ENCODE peak calls at places on chromosomes 6 and 20, in four cellular contexts. X, G, Z and Q are unnamed samples.

GRCh38 chr20:19886666-19887288 is 128.7 kb downstream of the RIN2 start:
- DNase-seq in X (peak; percentile 56), G (no peak), Z (peak; percentile 67), Q (no peak)

GRCh38 chr6:112909781-112910180 is 562.7 kb downstream of the RFPL4B start:
- DNase-seq in G (no peak), Z (no peak), X (peak; percentile 3), Q (no peak)

GRCh38 chr6:20366082-20366834 is 35.4 kb upstream of the E2F3 start:
- DNase-seq in X (no peak), G (peak; percentile 22), Z (no peak), Q (no peak)

GRCh38 chr20:10658051-10658823 is 15.6 kb downstream of the JAG1 start:
- DNase-seq in Z (no peak), G (no peak), X (no peak), Q (peak; percentile 62)

GRCh38 chr6:753486-753885 is 60.5 kb upstream of the EXOC2 start:
- DNase-seq in X (no peak), G (no peak), Z (no peak), Q (no peak)

GRCh38 chr6:33717857-33718552 is 6.5 kb upstream of the UQCC2 start:
- DNase-seq in G (no peak), Z (no peak), X (no peak), Q (peak; percentile 79)

GRCh38 chr20:47358672-47359532 is 2.4 kb upstream of the ZMYND8 start:
- DNase-seq in X (peak; percentile 90), G (peak; percentile 91), Z (peak; percentile 32), Q (peak; percentile 94)

GRCh38 chr6:3176562-3177355 is 19.4 kb upstream of the TUBB2A start:
- DNase-seq in Z (peak; percentile 57), X (peak; percentile 98), G (peak; percentile 43), Q (no peak)

GRCh38 chr20:39269031-39269461 is 306.9 kb downstream of the DHX35 start:
- DNase-seq in X (peak; percentile 3), G (peak; percentile 24), Z (peak; percentile 51), Q (peak; percentile 70)

GRCh38 chr6:40330301-40330721 is 256.9 kb downstream of the LRFN2 start:
- DNase-seq in G (no peak), X (no peak), Z (no peak), Q (no peak)

GRCh38 chr6:95087394-95088097 is 489.8 kb upstream of the MANEA start:
- DNase-seq in X (peak; percentile 94), G (no peak), Z (no peak), Q (no peak)

GRCh38 chr6:157232161-157232895 is 91.0 kb downstream of the TMEM242 start:
- DNase-seq in X (no peak), G (no peak), Z (no peak), Q (peak; percentile 57)

GRCh38 chr6:13943943-13944342 is 19.2 kb downstream of the RNF182 start:
- DNase-seq in X (no peak), G (no peak), Z (no peak), Q (no peak)

GRCh38 chr20:52340036-52340634 is 148.6 kb upstream of the ZFP64 start:
- DNase-seq in X (no peak), Z (peak; percentile 3), G (no peak), Q (no peak)

GRCh38 chr6:117908246-117909107 is 1.4 kb downstream of the SLC35F1 start:
- DNase-seq in X (no peak), Z (no peak), G (no peak), Q (no peak)

GRCh38 chr6:44701038-44701636 is 313.6 kb downstream of the CDC5L start:
- DNase-seq in X (no peak), G (no peak), Z (no peak), Q (no peak)

GRCh38 chr6:15522856-15523529 is 139.8 kb downstream of the DTNBP1 start:
- DNase-seq in X (no peak), G (no peak), Z (no peak), Q (peak; percentile 34)

GRCh38 chr6:6384520-6384919 is 64.1 kb upstream of the F13A1 start:
- DNase-seq in G (no peak), X (no peak), Z (no peak), Q (no peak)

GRCh38 chr6:93581371-93581770 is 162.0 kb upstream of the EPHA7 start:
- DNase-seq in Z (no peak), G (no peak), X (no peak), Q (no peak)

GRCh38 chr6:117601811-117602150 is 530 bp downstream of the GOPC start:
- DNase-seq in X (no peak), G (peak; percentile 25), Z (no peak), Q (no peak)

GRCh38 chr6:128068110-128068460 is 167.2 kb upstream of the THEMIS start:
- DNase-seq in Z (no peak), X (no peak), G (no peak), Q (no peak)

DNA sequence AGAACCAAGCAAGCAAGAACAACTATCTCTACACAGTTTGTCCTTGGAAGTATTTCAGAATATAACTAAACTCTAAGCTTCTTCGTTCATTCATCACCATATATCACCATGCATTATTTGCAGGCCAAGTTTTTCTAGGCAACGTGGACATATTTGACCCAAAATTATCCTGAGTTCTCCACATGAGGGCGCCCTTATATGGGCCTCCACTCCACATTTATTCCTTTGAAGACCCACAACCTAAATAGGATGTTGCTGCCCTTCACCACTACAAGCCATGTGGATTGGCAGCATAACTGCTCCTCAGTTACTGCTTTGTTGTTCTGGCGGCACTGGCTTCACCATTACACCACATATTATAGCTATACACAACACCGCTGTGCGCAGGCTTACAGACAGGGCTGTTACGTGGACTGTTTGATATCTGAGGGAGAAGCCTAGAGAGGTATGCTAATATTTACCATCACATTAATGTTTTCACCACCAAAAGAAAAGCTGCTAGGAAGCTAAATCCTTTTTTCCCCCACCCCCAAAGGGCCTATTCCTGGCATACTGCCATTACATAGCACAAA is 411.8 kb downstream of the C6orf118 start:
- DNase-seq in X (no peak), G (no peak), Z (no peak), Q (no peak)
- TF ChIP-seq CTCF in X (no peak), G (no peak), Z (no peak), Q (no peak)

GRCh38 chr6:24923885-24924401 is 11.8 kb downstream of the RIPOR2 start:
- DNase-seq in G (no peak), Z (no peak), X (no peak), Q (no peak)
- H3K4me1 ChIP-seq in G (peaks cover 11% of the 10 kb centered on the region), Z (no peaks in the 10 kb centered on the region), X (peaks cover 14% of the 10 kb centered on the region), Q (peaks cover 20% of the 10 kb centered on the region)

DNA sequence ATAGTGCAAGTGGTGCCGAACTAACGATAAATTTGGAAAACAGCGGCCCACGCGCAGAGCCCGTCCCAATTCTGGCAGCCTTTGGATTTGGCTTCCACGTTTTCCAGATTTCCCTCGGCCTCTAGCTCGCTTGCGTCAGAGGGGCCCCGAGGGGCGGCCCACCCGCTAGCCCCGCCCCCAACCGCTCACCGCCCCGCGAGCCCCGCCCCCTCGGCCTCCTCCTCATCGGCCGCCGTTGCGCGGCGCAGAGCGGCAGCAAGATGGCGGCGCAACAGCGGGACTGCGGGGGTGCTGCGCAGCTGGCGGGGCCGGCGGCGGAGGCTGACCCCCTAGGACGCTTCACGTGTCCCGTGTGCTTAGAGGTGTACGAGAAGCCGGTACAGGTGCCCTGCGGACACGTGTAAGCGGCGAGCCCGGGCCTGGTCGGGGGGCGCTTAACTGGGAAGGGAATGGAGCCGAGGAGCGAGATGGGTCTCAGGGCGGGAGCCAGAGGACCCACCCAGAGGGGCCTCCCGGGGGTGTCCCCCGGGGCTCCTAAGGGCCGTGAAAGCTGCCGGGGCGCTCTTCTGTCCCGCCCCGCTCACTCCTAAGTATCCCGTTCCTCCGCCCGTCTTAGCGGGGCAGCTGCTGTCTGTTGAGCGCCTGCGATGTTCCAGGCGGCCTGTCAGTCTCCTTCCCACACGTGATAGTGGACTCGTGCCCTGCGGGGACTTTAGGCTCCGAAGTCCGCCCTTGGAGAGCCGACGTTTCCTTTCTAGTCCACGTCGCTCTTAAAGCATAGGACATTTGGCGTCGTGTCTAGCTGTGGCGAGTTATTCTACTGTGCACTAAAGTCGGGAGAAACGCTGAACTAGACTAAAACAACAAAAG is at the start of gene RNF114:
- DNase-seq in Z (peak; percentile 72), G (peak; percentile 91), X (peak; percentile 86), Q (peak; percentile 96)
- TF ChIP-seq POLR2A in Z (peak; percentile 92), G (peak; percentile 96), X (peak; percentile 86), Q (peak; percentile 94)

DNA sequence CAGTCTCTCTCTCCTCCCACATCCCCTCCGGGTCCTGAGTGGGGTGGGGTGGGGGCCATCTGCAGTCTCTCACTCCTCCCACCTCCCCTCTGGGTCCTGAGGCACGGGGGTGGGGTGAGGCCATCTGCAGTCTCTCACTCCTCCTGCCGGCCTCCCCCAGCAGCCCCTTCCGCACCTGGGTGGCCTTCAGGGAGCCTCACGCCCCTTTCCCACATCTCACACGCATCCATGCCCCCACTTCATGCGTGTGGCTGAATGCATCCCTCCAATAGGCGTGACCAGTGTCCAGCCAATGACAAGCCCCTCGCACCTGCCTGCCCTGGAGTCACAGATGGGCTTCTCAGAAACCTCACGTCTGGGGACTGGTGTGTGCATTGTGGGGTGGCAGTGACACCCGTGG is 993 bp upstream of the SRMS start:
- DNase-seq in X (no peak), Z (no peak), G (no peak), Q (no peak)
- TF ChIP-seq CTCF in X (no peak), Z (no peak), G (no peak), Q (no peak)

DNA sequence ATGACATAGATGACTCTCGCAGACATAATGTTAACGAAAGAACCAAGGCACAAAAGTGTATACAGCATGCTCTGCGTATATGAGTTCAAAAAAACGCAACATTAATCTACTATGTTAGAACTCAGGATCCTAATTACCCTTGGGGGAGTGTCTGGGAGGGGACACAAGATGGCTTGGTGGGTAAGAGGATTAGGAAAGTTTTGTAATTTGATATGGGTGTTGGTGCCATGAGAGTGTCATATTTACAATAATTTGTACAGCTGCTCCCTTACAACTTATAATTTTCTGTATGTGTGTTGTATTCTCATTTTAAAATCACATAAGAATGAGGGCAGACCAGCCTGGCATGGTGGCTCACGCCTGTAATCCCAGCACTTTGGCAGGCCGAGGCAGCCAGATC is 38.6 kb downstream of the TFEB start:
- DNase-seq in X (no peak), Z (no peak), G (no peak), Q (no peak)
- H3K4me1 ChIP-seq in X (peaks cover 12% of the 10 kb centered on the region), Z (no peaks in the 10 kb centered on the region), G (peaks cover 6% of the 10 kb centered on the region), Q (peaks cover 14% of the 10 kb centered on the region)

GRCh38 chr6:142946924-142947701 is 2.1 kb upstream of the HIVEP2 start:
- DNase-seq in X (peak; percentile 68), G (peak; percentile 91), Z (peak; percentile 64), Q (peak; percentile 92)
- TF ChIP-seq POLR2A in X (peak; percentile 74), G (peak; percentile 95), Z (no peak), Q (no peak)

DNA sequence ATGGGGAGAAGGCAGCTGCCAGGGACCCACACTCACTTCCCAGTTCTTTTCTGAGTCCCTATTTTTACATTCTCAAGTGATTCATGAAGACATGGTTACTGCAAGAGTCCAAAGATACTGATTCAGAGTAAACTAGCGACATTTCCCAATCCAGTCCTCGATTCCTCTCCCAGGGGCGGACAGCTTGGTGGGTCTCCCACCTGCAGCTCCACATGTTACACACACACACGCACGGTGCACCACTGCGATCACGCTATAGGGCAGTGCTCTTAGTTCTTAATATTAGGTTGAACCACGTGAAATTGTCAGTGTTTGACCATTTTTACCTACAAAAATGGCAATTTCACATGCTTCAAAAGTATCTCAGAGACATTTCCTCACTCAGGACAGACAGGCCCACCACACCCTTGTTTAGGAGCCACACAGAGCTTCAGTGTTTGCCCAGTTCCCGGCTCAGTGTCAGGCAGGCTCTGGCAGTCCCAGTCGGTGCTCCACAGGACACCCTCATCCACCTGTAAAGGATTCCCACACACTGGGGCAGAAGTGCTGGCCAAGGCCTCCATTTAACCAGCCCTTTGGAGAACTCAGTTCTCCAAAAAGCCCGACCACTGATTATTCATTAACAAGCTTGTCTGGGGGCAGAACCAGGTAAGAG is 51.8 kb downstream of the RRBP1 start:
- DNase-seq in Z (no peak), G (no peak), X (no peak), Q (no peak)
- TF ChIP-seq CTCF in Z (no peak), G (no peak), X (no peak), Q (no peak)